ENCODE peak calls at places on chromosomes 11 and 22, in six cellular contexts. X is H1, H is mesendoderm, C is IMR-90, Q is trophoblast cell, E is neuronal stem cell. F is an unnamed sample.

GRCh38 chr11:62579252-62579651 is 5.6 kb upstream of the EEF1G start:
- DNase-seq in C (no peak), E (no peak), H (no peak), Q (no peak), X (no peak), F (no peak)

GRCh38 chr11:61756452-61757212 is 4.2 kb downstream of the MYRF start:
- DNase-seq in E (no peak), C (peak), X (no peak), Q (no peak), H (peak), F (peak)

GRCh38 chr22:37077802-37078448 is 26.4 kb downstream of the KCTD17 start:
- DNase-seq in X (peak), Q (peak), H (peak), E (peak), C (peak), F (peak)

GRCh38 chr11:79018371-79018849 is 422.4 kb downstream of the TENM4 start:
- DNase-seq in H (peak), Q (no peak), E (no peak), X (no peak), C (peak), F (peak)

GRCh38 chr11:107473797-107474196 is 16.2 kb upstream of the CWF19L2 start:
- DNase-seq in Q (no peak), X (no peak), C (peak), H (no peak), E (no peak), F (no peak)

GRCh38 chr11:7552666-7553065 is 38.9 kb downstream of the PPFIBP2 start:
- DNase-seq in X (no peak), H (no peak), Q (peak), C (no peak), E (no peak), F (no peak)

GRCh38 chr22:44431256-44431655 is 66.8 kb downstream of the RTL6 start:
- DNase-seq in C (no peak), Q (no peak), X (no peak), E (no peak), H (no peak), F (no peak)

GRCh38 chr11:125345706-125346561 is 150.1 kb downstream of the FEZ1 start:
- DNase-seq in Q (peak), H (peak), X (no peak), E (peak), C (peak), F (peak)

GRCh38 chr11:18974192-18974591 is 35.0 kb upstream of the MRGPRX1 start:
- DNase-seq in X (peak), Q (peak), C (no peak), H (peak), E (no peak), F (no peak)

GRCh38 chr22:19066531-19067271 is 55.5 kb downstream of the DGCR2 start:
- DNase-seq in C (peak), H (no peak), X (no peak), E (no peak), Q (no peak), F (peak)

GRCh38 chr11:15507592-15507991 is 392.9 kb downstream of the INSC start:
- DNase-seq in E (no peak), C (no peak), H (no peak), X (no peak), Q (no peak), F (no peak)

GRCh38 chr11:47259178-47259977 is 1.6 kb downstream of the NR1H3 start:
- DNase-seq in Q (peak), E (no peak), H (peak), X (no peak), C (peak), F (peak)

GRCh38 chr22:46068908-46069481 is 81.3 kb upstream of the PPARA start:
- DNase-seq in H (no peak), E (no peak), X (no peak), Q (no peak), C (peak), F (peak)

GRCh38 chr11:92978226-92979111 is 9.0 kb downstream of the MTNR1B start:
- DNase-seq in E (no peak), H (no peak), X (no peak), C (peak), Q (no peak), F (no peak)

GRCh38 chr22:40826984-40827741 is 8.0 kb upstream of the SLC25A17 start:
- DNase-seq in H (peak), Q (peak), E (no peak), C (no peak), X (no peak), F (no peak)

GRCh38 chr22:43326342-43326825 is 16.8 kb downstream of the SCUBE1 start:
- DNase-seq in C (no peak), X (no peak), Q (no peak), E (peak), H (no peak), F (no peak)

GRCh38 chr11:64801591-64802369 is 1.2 kb downstream of the MAP4K2 start:
- DNase-seq in H (no peak), E (no peak), Q (no peak), X (no peak), C (no peak), F (peak)

GRCh38 chr11:69700278-69701140 is 3.3 kb downstream of the FGF19 start:
- DNase-seq in X (no peak), C (peak), Q (no peak), H (peak), E (no peak), F (peak)

GRCh38 chr11:10728779-10729472 is 22.1 kb upstream of the CTR9 start:
- DNase-seq in Q (no peak), X (no peak), C (peak), E (peak), H (peak), F (peak)

GRCh38 chr22:42397332-42398246 is 34.6 kb downstream of the NFAM1 start:
- DNase-seq in H (no peak), E (no peak), X (no peak), Q (peak), C (no peak), F (no peak)

GRCh38 chr22:22392131-22392530 is 116.4 kb downstream of the ZNF280B start:
- DNase-seq in C (no peak), Q (no peak), E (no peak), X (no peak), H (no peak), F (no peak)

GRCh38 chr11:17720796-17721171 is 1.4 kb downstream of the MYOD1 start:
- DNase-seq in X (no peak), Q (no peak), E (no peak), H (peak), C (no peak), F (no peak)

GRCh38 chr11:13685461-13686108 is 17.1 kb downstream of the FAR1 start:
- DNase-seq in H (peak), C (peak), X (no peak), Q (no peak), E (no peak), F (peak)

GRCh38 chr11:6474806-6475500 is 1.2 kb upstream of the TRIM3 start:
- DNase-seq in C (peak), H (peak), E (no peak), Q (peak), X (no peak), F (peak)

GRCh38 chr11:72112541-72113136 is at the start of gene ANAPC15:
- DNase-seq in X (peak), C (peak), E (peak), H (peak), Q (peak), F (peak)
- H2AK5ac ChIP-seq in X (peak), C (peak), E (no peak), H (peak), Q (peak), F (peak)

GRCh38 chr22:31102441-31103081 is 4.8 kb downstream of the SELENOM start:
- DNase-seq in E (no peak), H (peak), C (peak), Q (peak), X (no peak), F (peak)

GRCh38 chr22:31105282-31105929 is 2.0 kb downstream of the SELENOM start:
- DNase-seq in E (no peak), Q (peak), H (no peak), C (no peak), X (no peak), F (no peak)

GRCh38 chr22:31104869-31105268 is 2.5 kb downstream of the SELENOM start:
- DNase-seq in C (no peak), X (peak), H (peak), Q (peak), E (peak), F (no peak)

GRCh38 chr22:31103111-31103510 is 4.3 kb downstream of the SELENOM start:
- DNase-seq in X (no peak), C (no peak), H (no peak), Q (peak), E (no peak), F (no peak)

DNA sequence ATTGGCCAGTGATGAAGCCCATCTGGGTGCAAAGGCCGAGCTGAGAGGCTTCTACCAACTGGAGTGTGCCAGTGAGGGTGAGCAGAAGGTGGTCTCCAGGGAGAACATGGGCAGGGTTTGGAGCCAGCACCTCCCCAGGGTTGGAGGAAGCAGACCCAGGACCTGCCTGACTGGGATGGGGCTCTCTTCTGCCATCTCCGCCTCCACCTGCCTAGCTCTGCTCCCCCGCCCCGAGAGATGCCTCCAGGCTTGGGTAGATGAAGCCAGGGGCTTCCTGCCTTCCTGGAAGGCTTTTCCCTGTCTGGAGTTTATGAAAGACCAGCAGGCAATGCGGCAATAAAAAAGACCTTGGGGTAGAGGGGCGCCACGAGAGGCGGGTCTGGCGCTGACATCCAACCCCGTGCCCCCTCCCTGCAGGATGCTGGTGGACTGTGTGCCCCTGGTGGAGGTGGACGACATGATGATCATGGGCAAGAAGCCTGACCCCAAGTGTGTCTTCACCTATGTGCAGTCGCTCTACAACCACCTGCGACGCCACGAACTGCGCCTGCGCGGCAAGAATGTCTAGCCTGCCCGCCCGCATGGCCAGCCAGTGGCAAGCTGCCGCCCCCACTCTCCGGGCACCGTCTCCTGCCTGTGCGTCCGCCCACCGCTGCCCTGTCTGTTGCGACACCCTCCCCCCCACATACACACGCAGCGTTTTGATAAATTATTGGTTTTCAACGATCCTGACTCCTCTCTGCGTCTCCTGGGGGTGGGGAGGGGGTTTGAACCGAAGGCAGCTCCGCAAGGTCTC is 3.3 kb downstream of the SELENOM start:
- DNase-seq in X (no peak), Q (peak), C (no peak), E (no peak), H (no peak), F (no peak)
- H3K4me3 ChIP-seq in X (no peak), Q (no peak), C (no peak), E (no peak), H (no peak), F (no peak)

GRCh38 chr11:118916842-118917388 is 8.8 kb downstream of the BCL9L start:
- DNase-seq in X (no peak), E (no peak), H (peak), Q (peak), C (peak), F (peak)
- H2AK5ac ChIP-seq in X (no peak), E (peak), H (peak), Q (peak), C (peak), F (peak)

DNA sequence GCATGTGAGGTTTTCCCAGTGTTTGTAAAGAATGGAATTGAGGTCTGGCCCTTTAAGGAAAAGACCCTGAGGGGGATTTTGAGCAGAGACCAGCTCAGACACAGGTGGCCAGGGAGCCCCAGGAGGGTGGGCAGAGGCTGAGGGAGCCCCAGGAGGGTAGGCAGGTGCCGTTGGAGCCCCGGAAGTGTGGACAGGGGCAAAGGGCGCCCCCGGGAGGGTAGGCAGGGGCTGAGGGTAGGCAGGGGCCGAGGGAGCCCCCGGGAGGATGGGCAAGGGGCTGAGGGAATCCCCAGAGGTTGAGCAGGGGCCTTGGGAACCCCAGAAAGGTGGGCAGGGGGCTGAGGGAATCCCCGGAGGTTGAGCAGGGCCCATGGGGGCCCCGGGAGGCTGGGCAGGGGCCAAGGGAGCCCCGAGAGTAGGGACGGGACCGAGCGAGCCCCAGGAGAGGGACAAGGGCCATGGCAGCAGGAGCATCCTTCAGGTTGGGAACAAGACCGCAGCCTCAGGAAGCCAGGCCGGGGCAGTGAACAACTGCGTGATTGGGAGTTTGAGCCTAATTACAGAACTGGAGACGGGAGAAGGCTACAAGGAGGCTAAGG is 292.0 kb downstream of the BRD1 start:
- DNase-seq in Q (no peak), H (no peak), X (no peak), E (no peak), C (no peak), F (no peak)
- H3K4me3 ChIP-seq in Q (no peak), H (no peak), X (no peak), E (no peak), C (no peak), F (no peak)

DNA sequence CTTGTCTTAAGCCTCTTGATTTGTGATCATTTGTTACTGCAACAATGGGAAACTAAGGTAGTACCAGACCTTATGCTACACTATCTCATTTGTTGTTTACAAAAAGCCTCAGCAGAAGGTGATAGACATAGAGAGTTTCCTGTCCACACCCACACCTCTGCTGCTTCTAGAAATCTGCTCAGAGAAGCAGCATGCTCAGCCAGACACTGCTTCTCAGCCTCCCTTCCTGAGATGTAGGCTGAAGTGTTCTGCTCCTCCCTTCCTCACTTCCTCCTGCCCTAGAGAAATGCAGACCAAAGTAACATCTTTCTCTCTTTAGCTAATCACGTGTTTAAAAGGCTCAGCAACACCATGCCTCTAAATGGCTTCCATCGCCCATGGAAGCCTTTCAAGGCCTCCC is 88.4 kb downstream of the SLC1A2 start:
- DNase-seq in X (no peak), E (no peak), C (no peak), H (peak), Q (no peak), F (no peak)
- H2AK5ac ChIP-seq in X (no peak), E (no peak), C (no peak), H (no peak), Q (no peak), F (no peak)

DNA sequence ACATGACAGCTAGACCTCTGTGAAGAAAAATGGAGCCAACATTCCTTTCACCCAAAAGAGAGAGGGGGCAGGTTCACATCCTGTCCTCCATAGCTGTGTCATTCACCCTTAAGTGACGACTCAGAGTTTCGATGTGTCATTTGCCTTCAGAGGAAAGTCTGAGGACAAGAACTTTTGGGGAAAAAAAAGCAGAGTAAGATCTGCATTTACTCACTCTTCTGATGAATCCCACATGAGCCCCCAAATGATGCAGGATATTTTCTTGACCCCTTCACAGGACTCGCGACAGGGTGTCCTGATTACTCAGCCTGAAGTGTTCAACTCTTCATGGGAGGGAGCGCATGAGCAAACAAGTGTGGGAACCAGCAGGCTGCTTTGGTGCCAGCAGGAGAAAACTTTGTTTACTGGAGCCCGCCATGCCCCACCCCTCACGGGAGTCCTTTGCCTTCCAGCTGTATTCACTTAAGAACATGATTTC is 730.0 kb downstream of the FAM181B start:
- DNase-seq in E (no peak), C (no peak), X (no peak), Q (no peak), H (peak), F (no peak)
- H3K4me3 ChIP-seq in E (no peak), C (no peak), X (no peak), Q (no peak), H (no peak), F (no peak)

GRCh38 chr11:114478768-114479167 is 39.5 kb downstream of the REXO2 start:
- DNase-seq in E (no peak), X (no peak), H (peak), Q (peak), C (no peak), F (peak)

GRCh38 chr11:114479331-114479730 is 40.1 kb downstream of the REXO2 start:
- DNase-seq in C (peak), E (no peak), Q (no peak), X (no peak), H (no peak), F (peak)

GRCh38 chr11:114482114-114482513 is 42.8 kb downstream of the REXO2 start:
- DNase-seq in H (no peak), E (no peak), C (no peak), X (no peak), Q (peak), F (peak)

GRCh38 chr11:114472661-114473060 is 33.4 kb downstream of the REXO2 start:
- DNase-seq in Q (peak), H (no peak), C (no peak), E (no peak), X (no peak), F (no peak)

GRCh38 chr11:114477946-114478537 is 38.8 kb downstream of the REXO2 start:
- DNase-seq in H (peak), X (no peak), Q (peak), C (no peak), E (no peak), F (peak)
- H2AK5ac ChIP-seq in H (no peak), X (no peak), Q (no peak), C (no peak), E (no peak), F (no peak)

DNA sequence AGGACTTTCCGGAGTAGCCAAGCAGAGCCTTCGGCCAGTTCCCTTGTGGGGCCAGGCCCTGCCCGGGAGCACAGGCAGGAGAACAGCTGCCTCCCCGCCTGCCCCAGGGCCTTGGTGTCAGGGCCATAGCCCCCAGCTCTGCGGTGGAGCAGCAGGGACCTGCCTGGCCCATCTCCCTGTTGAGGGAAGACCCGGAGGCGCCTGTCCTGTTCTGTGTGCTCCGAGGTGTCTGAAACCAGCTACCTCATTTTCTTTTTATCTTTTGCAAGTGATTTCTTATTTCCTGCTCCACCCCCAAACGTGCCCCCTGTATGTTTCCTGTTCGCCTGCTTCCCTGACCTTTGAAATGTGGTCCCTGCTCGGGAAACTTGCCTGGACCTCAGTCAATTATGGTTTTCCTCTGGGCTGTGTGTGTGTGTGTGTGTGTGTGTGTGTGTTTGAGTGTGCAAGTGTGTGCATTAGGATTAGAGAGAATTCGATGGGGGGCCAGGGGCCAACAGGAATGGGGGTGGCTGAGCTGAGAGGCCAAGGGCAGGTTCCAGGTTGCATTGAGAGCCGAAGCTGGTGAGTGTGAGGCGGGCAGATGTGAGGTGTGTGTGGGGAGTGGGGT is 19.1 kb downstream of the LRP5 start:
- DNase-seq in C (no peak), E (no peak), X (no peak), Q (peak), H (no peak), F (no peak)
- H3K4me3 ChIP-seq in C (no peak), E (no peak), X (no peak), Q (peak), H (no peak), F (no peak)

GRCh38 chr11:134097146-134097545 is 28.3 kb downstream of the JAM3 start:
- DNase-seq in E (no peak), C (no peak), H (no peak), Q (no peak), X (no peak), F (no peak)
- H2AK5ac ChIP-seq in E (no peak), C (no peak), H (no peak), Q (no peak), X (no peak), F (no peak)

F was measured in mesenchymal stem cell.